ENCODE peak calls at places on chromosomes 12 and 14, in seven cellular contexts. One of them, this sample, is unnamed.

GRCh38 chr14:100979780-100980179 is 76.3 kb upstream of the RTL1 start:
- DNase-seq in AG09309: peak; percentile 29
- DNase-seq in RWPE1: peak; percentile 63
- DNase-seq in T-helper 1 cell: no peak
- DNase-seq in activated CD8-positive, alpha-beta memory T cell treated with anti-CD3 and anti-CD28 coated beads, Interleukin-2, amount 50 U/mL, for 4 hours: no peak
- DNase-seq in AG20443: no peak
- DNase-seq in activated naive CD4-positive, alpha-beta T cell: no peak
- DNase-seq in this sample: no peak

GRCh38 chr12:116087962-116088361 is 189.5 kb downstream of the MED13L start:
- DNase-seq in AG09309: no peak
- DNase-seq in RWPE1: no peak
- DNase-seq in T-helper 1 cell: peak; percentile 68
- DNase-seq in activated naive CD4-positive, alpha-beta T cell: no peak
- DNase-seq in AG20443: no peak
- DNase-seq in activated CD8-positive, alpha-beta memory T cell treated with anti-CD3 and anti-CD28 coated beads, Interleukin-2, amount 50 U/mL, for 4 hours: no peak
- DNase-seq in this sample: no peak

GRCh38 chr12:18502422-18502821 is 235.4 kb downstream of the PLCZ1 start:
- DNase-seq in AG09309: no peak
- DNase-seq in activated naive CD4-positive, alpha-beta T cell: no peak
- DNase-seq in RWPE1: no peak
- DNase-seq in AG20443: no peak
- DNase-seq in T-helper 1 cell: no peak
- DNase-seq in activated CD8-positive, alpha-beta memory T cell treated with anti-CD3 and anti-CD28 coated beads, Interleukin-2, amount 50 U/mL, for 4 hours: no peak
- DNase-seq in this sample: no peak

GRCh38 chr14:22819191-22819988 is 4.2 kb upstream of the SLC7A7 start:
- DNase-seq in T-helper 1 cell: no peak
- DNase-seq in RWPE1: no peak
- DNase-seq in activated CD8-positive, alpha-beta memory T cell treated with anti-CD3 and anti-CD28 coated beads, Interleukin-2, amount 50 U/mL, for 4 hours: no peak
- DNase-seq in AG20443: peak; percentile 76
- DNase-seq in AG09309: no peak
- DNase-seq in activated naive CD4-positive, alpha-beta T cell: no peak
- DNase-seq in this sample: no peak

GRCh38 chr12:62957233-62957953 is 22.4 kb upstream of the PPM1H start:
- DNase-seq in activated naive CD4-positive, alpha-beta T cell: no peak
- DNase-seq in AG20443: no peak
- DNase-seq in AG09309: no peak
- DNase-seq in activated CD8-positive, alpha-beta memory T cell treated with anti-CD3 and anti-CD28 coated beads, Interleukin-2, amount 50 U/mL, for 4 hours: no peak
- DNase-seq in RWPE1: no peak
- DNase-seq in T-helper 1 cell: no peak
- DNase-seq in this sample: no peak

GRCh38 chr14:75223664-75224154 is 47.3 kb upstream of the TMED10 start:
- DNase-seq in activated CD8-positive, alpha-beta memory T cell treated with anti-CD3 and anti-CD28 coated beads, Interleukin-2, amount 50 U/mL, for 4 hours: no peak
- DNase-seq in RWPE1: no peak
- DNase-seq in AG20443: no peak
- DNase-seq in T-helper 1 cell: no peak
- DNase-seq in activated naive CD4-positive, alpha-beta T cell: no peak
- DNase-seq in AG09309: no peak
- DNase-seq in this sample: no peak

GRCh38 chr12:131211279-131211938 is 257.7 kb downstream of the ADGRD1 start:
- DNase-seq in AG20443: no peak
- DNase-seq in activated CD8-positive, alpha-beta memory T cell treated with anti-CD3 and anti-CD28 coated beads, Interleukin-2, amount 50 U/mL, for 4 hours: no peak
- DNase-seq in activated naive CD4-positive, alpha-beta T cell: no peak
- DNase-seq in RWPE1: no peak
- DNase-seq in T-helper 1 cell: no peak
- DNase-seq in AG09309: no peak
- DNase-seq in this sample: no peak

GRCh38 chr14:103623883-103624482 is 5.0 kb upstream of the KLC1 start:
- DNase-seq in activated naive CD4-positive, alpha-beta T cell: no peak
- DNase-seq in T-helper 1 cell: no peak
- DNase-seq in RWPE1: no peak
- DNase-seq in activated CD8-positive, alpha-beta memory T cell treated with anti-CD3 and anti-CD28 coated beads, Interleukin-2, amount 50 U/mL, for 4 hours: no peak
- DNase-seq in AG20443: no peak
- DNase-seq in AG09309: no peak
- DNase-seq in this sample: no peak

GRCh38 chr12:109763201-109763841 is 49.7 kb downstream of the FAM222A start:
- DNase-seq in activated CD8-positive, alpha-beta memory T cell treated with anti-CD3 and anti-CD28 coated beads, Interleukin-2, amount 50 U/mL, for 4 hours: no peak
- DNase-seq in activated naive CD4-positive, alpha-beta T cell: no peak
- DNase-seq in AG20443: peak; percentile 59
- DNase-seq in AG09309: no peak
- DNase-seq in RWPE1: no peak
- DNase-seq in T-helper 1 cell: peak; percentile 73
- DNase-seq in this sample: peak; percentile 59

GRCh38 chr14:66920196-66920595 is 269.0 kb upstream of the GARIN2 start:
- DNase-seq in activated naive CD4-positive, alpha-beta T cell: no peak
- DNase-seq in RWPE1: no peak
- DNase-seq in AG09309: no peak
- DNase-seq in AG20443: no peak
- DNase-seq in activated CD8-positive, alpha-beta memory T cell treated with anti-CD3 and anti-CD28 coated beads, Interleukin-2, amount 50 U/mL, for 4 hours: no peak
- DNase-seq in T-helper 1 cell: no peak
- DNase-seq in this sample: no peak

GRCh38 chr12:21697829-21698630 is 40.4 kb upstream of the LDHB start:
- DNase-seq in RWPE1: no peak
- DNase-seq in T-helper 1 cell: peak; percentile 19
- DNase-seq in AG20443: peak; percentile 21
- DNase-seq in AG09309: no peak
- DNase-seq in activated CD8-positive, alpha-beta memory T cell treated with anti-CD3 and anti-CD28 coated beads, Interleukin-2, amount 50 U/mL, for 4 hours: no peak
- DNase-seq in activated naive CD4-positive, alpha-beta T cell: no peak
- DNase-seq in this sample: no peak

GRCh38 chr12:2165021-2165420 is 112.2 kb downstream of the CACNA1C start:
- DNase-seq in T-helper 1 cell: no peak
- DNase-seq in AG20443: no peak
- DNase-seq in activated CD8-positive, alpha-beta memory T cell treated with anti-CD3 and anti-CD28 coated beads, Interleukin-2, amount 50 U/mL, for 4 hours: no peak
- DNase-seq in RWPE1: no peak
- DNase-seq in AG09309: no peak
- DNase-seq in activated naive CD4-positive, alpha-beta T cell: no peak
- DNase-seq in this sample: no peak

GRCh38 chr14:101754893-101755292 is 6.6 kb upstream of the PPP2R5C start:
- DNase-seq in AG09309: no peak
- DNase-seq in activated naive CD4-positive, alpha-beta T cell: no peak
- DNase-seq in T-helper 1 cell: no peak
- DNase-seq in RWPE1: no peak
- DNase-seq in AG20443: no peak
- DNase-seq in activated CD8-positive, alpha-beta memory T cell treated with anti-CD3 and anti-CD28 coated beads, Interleukin-2, amount 50 U/mL, for 4 hours: no peak
- DNase-seq in this sample: no peak

GRCh38 chr12:27436029-27436428 is 10.5 kb upstream of the SMCO2 start:
- DNase-seq in T-helper 1 cell: peak; percentile 28
- DNase-seq in AG09309: no peak
- DNase-seq in RWPE1: no peak
- DNase-seq in activated naive CD4-positive, alpha-beta T cell: no peak
- DNase-seq in AG20443: no peak
- DNase-seq in activated CD8-positive, alpha-beta memory T cell treated with anti-CD3 and anti-CD28 coated beads, Interleukin-2, amount 50 U/mL, for 4 hours: no peak
- DNase-seq in this sample: no peak

GRCh38 chr14:103491691-103492090 is 30.9 kb downstream of the CKB start:
- DNase-seq in activated CD8-positive, alpha-beta memory T cell treated with anti-CD3 and anti-CD28 coated beads, Interleukin-2, amount 50 U/mL, for 4 hours: no peak
- DNase-seq in RWPE1: no peak
- DNase-seq in AG20443: no peak
- DNase-seq in T-helper 1 cell: no peak
- DNase-seq in activated naive CD4-positive, alpha-beta T cell: no peak
- DNase-seq in AG09309: no peak
- DNase-seq in this sample: no peak

GRCh38 chr12:78315018-78315417 is 484.3 kb downstream of the NAV3 start:
- DNase-seq in AG20443: no peak
- DNase-seq in T-helper 1 cell: no peak
- DNase-seq in activated CD8-positive, alpha-beta memory T cell treated with anti-CD3 and anti-CD28 coated beads, Interleukin-2, amount 50 U/mL, for 4 hours: no peak
- DNase-seq in RWPE1: no peak
- DNase-seq in AG09309: no peak
- DNase-seq in activated naive CD4-positive, alpha-beta T cell: no peak
- DNase-seq in this sample: no peak

GRCh38 chr12:46088040-46088439 is 97.7 kb upstream of the SCAF11 start:
- DNase-seq in AG09309: no peak
- DNase-seq in RWPE1: no peak
- DNase-seq in activated CD8-positive, alpha-beta memory T cell treated with anti-CD3 and anti-CD28 coated beads, Interleukin-2, amount 50 U/mL, for 4 hours: no peak
- DNase-seq in T-helper 1 cell: no peak
- DNase-seq in activated naive CD4-positive, alpha-beta T cell: no peak
- DNase-seq in AG20443: no peak
- DNase-seq in this sample: no peak

GRCh38 chr12:96424601-96425000 is 24.4 kb upstream of the CDK17 start:
- DNase-seq in AG20443: no peak
- DNase-seq in AG09309: no peak
- DNase-seq in RWPE1: no peak
- DNase-seq in T-helper 1 cell: no peak
- DNase-seq in activated naive CD4-positive, alpha-beta T cell: no peak
- DNase-seq in activated CD8-positive, alpha-beta memory T cell treated with anti-CD3 and anti-CD28 coated beads, Interleukin-2, amount 50 U/mL, for 4 hours: no peak
- DNase-seq in this sample: no peak

GRCh38 chr14:62599616-62600385 is 445.5 kb downstream of the KCNH5 start:
- DNase-seq in T-helper 1 cell: no peak
- DNase-seq in RWPE1: no peak
- DNase-seq in AG09309: no peak
- DNase-seq in activated naive CD4-positive, alpha-beta T cell: no peak
- DNase-seq in activated CD8-positive, alpha-beta memory T cell treated with anti-CD3 and anti-CD28 coated beads, Interleukin-2, amount 50 U/mL, for 4 hours: no peak
- DNase-seq in AG20443: no peak
- DNase-seq in this sample: no peak

GRCh38 chr12:77220586-77220985 is 155.2 kb upstream of the E2F7 start:
- DNase-seq in AG20443: no peak
- DNase-seq in activated CD8-positive, alpha-beta memory T cell treated with anti-CD3 and anti-CD28 coated beads, Interleukin-2, amount 50 U/mL, for 4 hours: no peak
- DNase-seq in AG09309: no peak
- DNase-seq in RWPE1: no peak
- DNase-seq in T-helper 1 cell: no peak
- DNase-seq in activated naive CD4-positive, alpha-beta T cell: no peak
- DNase-seq in this sample: no peak

GRCh38 chr14:70098257-70098809 is 90.4 kb downstream of the SLC8A3 start:
- DNase-seq in RWPE1: no peak
- DNase-seq in activated CD8-positive, alpha-beta memory T cell treated with anti-CD3 and anti-CD28 coated beads, Interleukin-2, amount 50 U/mL, for 4 hours: no peak
- DNase-seq in AG20443: no peak
- DNase-seq in T-helper 1 cell: no peak
- DNase-seq in activated naive CD4-positive, alpha-beta T cell: no peak
- DNase-seq in AG09309: no peak
- DNase-seq in this sample: no peak

GRCh38 chr12:124786065-124786964 is 77.3 kb downstream of the SCARB1 start:
- DNase-seq in activated naive CD4-positive, alpha-beta T cell: no peak
- DNase-seq in AG20443: peak; percentile 93
- DNase-seq in AG09309: peak; percentile 55
- DNase-seq in activated CD8-positive, alpha-beta memory T cell treated with anti-CD3 and anti-CD28 coated beads, Interleukin-2, amount 50 U/mL, for 4 hours: no peak
- DNase-seq in RWPE1: no peak
- DNase-seq in T-helper 1 cell: no peak
- DNase-seq in this sample: no peak

GRCh38 chr12:93442411-93443340 is 929 bp upstream of the UBE2N start:
- DNase-seq in AG20443: no peak
- DNase-seq in AG09309: no peak
- DNase-seq in activated CD8-positive, alpha-beta memory T cell treated with anti-CD3 and anti-CD28 coated beads, Interleukin-2, amount 50 U/mL, for 4 hours: no peak
- DNase-seq in RWPE1: peak; percentile 5
- DNase-seq in T-helper 1 cell: no peak
- DNase-seq in activated naive CD4-positive, alpha-beta T cell: no peak
- DNase-seq in this sample: no peak

GRCh38 chr12:119461815-119462214 is 127.3 kb downstream of the CCDC60 start:
- DNase-seq in AG09309: no peak
- DNase-seq in activated CD8-positive, alpha-beta memory T cell treated with anti-CD3 and anti-CD28 coated beads, Interleukin-2, amount 50 U/mL, for 4 hours: no peak
- DNase-seq in RWPE1: no peak
- DNase-seq in AG20443: no peak
- DNase-seq in T-helper 1 cell: no peak
- DNase-seq in activated naive CD4-positive, alpha-beta T cell: no peak
- DNase-seq in this sample: no peak

GRCh38 chr12:3604750-3605638 is 114.0 kb downstream of the PRMT8 start:
- DNase-seq in RWPE1: peak; percentile 39
- DNase-seq in AG20443: peak; percentile 29
- DNase-seq in AG09309: no peak
- DNase-seq in activated naive CD4-positive, alpha-beta T cell: no peak
- DNase-seq in activated CD8-positive, alpha-beta memory T cell treated with anti-CD3 and anti-CD28 coated beads, Interleukin-2, amount 50 U/mL, for 4 hours: no peak
- DNase-seq in T-helper 1 cell: no peak
- DNase-seq in this sample: peak; percentile 61

GRCh38 chr12:123022846-123023245 is 42.4 kb downstream of the ARL6IP4 start:
- DNase-seq in activated CD8-positive, alpha-beta memory T cell treated with anti-CD3 and anti-CD28 coated beads, Interleukin-2, amount 50 U/mL, for 4 hours: no peak
- DNase-seq in T-helper 1 cell: no peak
- DNase-seq in AG20443: no peak
- DNase-seq in activated naive CD4-positive, alpha-beta T cell: no peak
- DNase-seq in AG09309: no peak
- DNase-seq in RWPE1: no peak
- DNase-seq in this sample: no peak

GRCh38 chr12:57143454-57143853 is 4.0 kb downstream of the LRP1-AS start:
- DNase-seq in T-helper 1 cell: no peak
- DNase-seq in activated CD8-positive, alpha-beta memory T cell treated with anti-CD3 and anti-CD28 coated beads, Interleukin-2, amount 50 U/mL, for 4 hours: no peak
- DNase-seq in AG09309: no peak
- DNase-seq in AG20443: no peak
- DNase-seq in RWPE1: no peak
- DNase-seq in activated naive CD4-positive, alpha-beta T cell: no peak
- DNase-seq in this sample: no peak

GRCh38 chr12:10884086-10884725 is at the start of gene PRH1:
- DNase-seq in RWPE1: no peak
- DNase-seq in AG20443: no peak
- DNase-seq in AG09309: no peak
- DNase-seq in activated CD8-positive, alpha-beta memory T cell treated with anti-CD3 and anti-CD28 coated beads, Interleukin-2, amount 50 U/mL, for 4 hours: no peak
- DNase-seq in activated naive CD4-positive, alpha-beta T cell: no peak
- DNase-seq in T-helper 1 cell: no peak
- DNase-seq in this sample: no peak